ENCODE peak calls at places on chromosomes 16 and 17, in nine cellular contexts. X is NCI-H1417, H is ascending aorta, F is hypothalamus, A is amniotic stem cell, Y is NCI-H460, B is C1 segment of cervical spinal cord, N is mucosa of descending colon, S is GM12865. V is an unnamed sample.

GRCh38 chr16:17340804-17341203 is 130.0 kb downstream of the XYLT1 start:
- DNase-seq in H (no peak), B (no peak), X (no peak), F (no peak), S (peak; percentile 43), N (no peak), A (no peak), Y (no peak), V (no peak)

GRCh38 chr17:17200831-17201230 is 5.3 kb downstream of the PLD6 start:
- DNase-seq in S (no peak), F (no peak), H (no peak), A (no peak), Y (no peak), N (no peak), X (no peak), B (no peak), V (no peak)

GRCh38 chr17:47275245-47275984 is 21.8 kb downstream of the ITGB3 start:
- DNase-seq in N (peak; percentile 76), Y (no peak), H (peak; percentile 57), B (no peak), A (peak; percentile 24), X (no peak), S (no peak), F (no peak), V (no peak)

GRCh38 chr17:42928714-42929496 is 28.3 kb downstream of the G6PC1 start:
- DNase-seq in X (no peak), Y (peak; percentile 79), A (peak; percentile 60), F (no peak), N (no peak), B (no peak), S (peak; percentile 87), H (peak; percentile 15), V (peak; percentile 61)

GRCh38 chr16:27455700-27456099 is 53.7 kb downstream of the IL21R start:
- DNase-seq in F (no peak), A (no peak), Y (no peak), H (no peak), N (no peak), B (no peak), S (no peak), X (no peak), V (no peak)

GRCh38 chr17:79832211-79833109 is 6.8 kb downstream of the CBX4 start:
- DNase-seq in Y (peak; percentile 62), A (no peak), B (no peak), H (no peak), N (peak; percentile 66), S (no peak), X (no peak), F (no peak), V (no peak)

GRCh38 chr16:84672276-84673202 is 24.2 kb downstream of the KLHL36 start:
- DNase-seq in X (peak; percentile 36), Y (peak; percentile 56), S (peak; percentile 84), F (peak; percentile 52), H (no peak), B (peak; percentile 12), A (peak; percentile 32), N (peak; percentile 89), V (peak; percentile 49)

GRCh38 chr17:27038676-27039075 is 255.2 kb upstream of the WSB1 start:
- DNase-seq in F (no peak), N (no peak), S (no peak), A (no peak), Y (no peak), B (no peak), H (no peak), X (no peak), V (no peak)

GRCh38 chr17:5399767-5400166 is 19.7 kb downstream of the NUP88 start:
- DNase-seq in B (no peak), N (no peak), X (no peak), A (no peak), F (no peak), Y (no peak), H (no peak), S (no peak), V (no peak)

GRCh38 chr16:11546522-11547485 is 39.9 kb downstream of the LITAF start:
- DNase-seq in A (no peak), X (no peak), S (no peak), F (no peak), H (no peak), N (no peak), B (no peak), Y (no peak), V (no peak)

GRCh38 chr16:54936086-54936978 is 5.7 kb downstream of the IRX5 start:
- DNase-seq in X (no peak), N (peak; percentile 37), S (no peak), H (no peak), Y (no peak), F (no peak), B (peak; percentile 23), A (no peak), V (no peak)

GRCh38 chr16:67719778-67720144 is 645 bp upstream of the GFOD2 start:
- DNase-seq in S (peak; percentile 30), A (no peak), B (peak; percentile 54), Y (peak; percentile 25), H (no peak), N (peak; percentile 33), X (peak; percentile 17), F (peak; percentile 30), V (peak; percentile 77)

GRCh38 chr17:55769625-55770000 is 18.8 kb downstream of the PCTP start:
- DNase-seq in A (peak; percentile 63), H (no peak), Y (peak; percentile 45), S (no peak), X (no peak), B (no peak), N (no peak), F (no peak), V (no peak)

GRCh38 chr16:28003021-28003865 is 60.3 kb downstream of the GSG1L start:
- DNase-seq in X (no peak), B (no peak), F (no peak), Y (no peak), S (no peak), N (no peak), H (no peak), A (no peak), V (no peak)

GRCh38 chr16:86362155-86362849 is 148.0 kb upstream of the FOXF1 start:
- DNase-seq in Y (no peak), F (no peak), S (no peak), H (no peak), X (no peak), N (no peak), B (no peak), A (no peak), V (no peak)

GRCh38 chr16:9124444-9124843 is 33.0 kb downstream of the HAPSTR1 start:
- DNase-seq in H (no peak), A (no peak), S (no peak), B (no peak), Y (no peak), X (no peak), F (no peak), N (no peak), V (no peak)

GRCh38 chr17:36818134-36818825 is 119.0 kb upstream of the LHX1 start:
- DNase-seq in N (no peak), X (no peak), A (no peak), Y (no peak), S (no peak), B (no peak), H (no peak), F (no peak), V (no peak)

GRCh38 chr16:77850637-77851330 is 62.4 kb downstream of the VAT1L start:
- DNase-seq in Y (no peak), B (no peak), S (no peak), X (no peak), A (no peak), F (no peak), H (no peak), N (no peak), V (peak; percentile 63)

GRCh38 chr17:14359251-14359939 is 58.5 kb downstream of the HS3ST3B1 start:
- DNase-seq in H (no peak), A (no peak), B (no peak), F (no peak), N (no peak), X (no peak), S (peak; percentile 63), Y (no peak), V (no peak)

GRCh38 chr16:66263168-66263972 is 103.1 kb upstream of the CDH5 start:
- DNase-seq in N (no peak), Y (no peak), X (no peak), H (no peak), B (no peak), F (no peak), S (no peak), A (no peak), V (no peak)

GRCh38 chr16:84925092-84925772 is 86.1 kb downstream of the ZDHHC7 start:
- DNase-seq in X (peak; percentile 17), B (peak; percentile 20), S (peak; percentile 57), N (peak; percentile 80), Y (peak; percentile 41), A (no peak), H (no peak), F (peak; percentile 23), V (peak; percentile 22)

GRCh38 chr17:80930335-80931040 is 61.2 kb upstream of the CHMP6 start:
- DNase-seq in H (no peak), N (no peak), B (no peak), Y (no peak), A (no peak), S (no peak), F (no peak), X (no peak), V (no peak)

GRCh38 chr17:7755095-7755890 is 37.7 kb downstream of the DNAH2 start:
- DNase-seq in N (peak; percentile 74), H (no peak), A (no peak), Y (no peak), S (no peak), B (no peak), F (no peak), X (no peak), V (no peak)

GRCh38 chr17:34305606-34306005 is 13.6 kb upstream of the CCL8 start:
- DNase-seq in B (no peak), F (no peak), Y (no peak), A (no peak), N (no peak), X (no peak), H (no peak), S (no peak), V (no peak)

GRCh38 chr16:8773537-8773936 is 23.9 kb downstream of the TMEM186 start:
- DNase-seq in H (no peak), X (no peak), B (no peak), A (no peak), Y (no peak), F (no peak), S (no peak), N (no peak), V (no peak)

GRCh38 chr17:35537569-35538209 is at the start of gene SLFN12L:
- DNase-seq in B (no peak), H (no peak), F (no peak), X (no peak), A (no peak), N (no peak), S (peak; percentile 82), Y (no peak), V (no peak)

GRCh38 chr17:31318298-31319190 is 2.9 kb downstream of the EVI2A start:
- DNase-seq in Y (no peak), S (peak; percentile 84), F (peak; percentile 76), X (no peak), H (no peak), A (no peak), B (peak; percentile 60), N (no peak), V (peak; percentile 88)

GRCh38 chr16:4505356-4506153 is 29.4 kb downstream of the HMOX2 start:
- DNase-seq in A (no peak), N (no peak), Y (no peak), X (no peak), H (no peak), F (no peak), S (peak; percentile 84), B (no peak), V (no peak)

GRCh38 chr16:11734653-11735043 is 8.0 kb downstream of the TXNDC11 start:
- DNase-seq in B (no peak), S (no peak), H (no peak), A (no peak), X (no peak), F (no peak), N (no peak), Y (no peak), V (no peak)

GRCh38 chr17:19013806-19014627 is 9.5 kb upstream of the FAM83G start:
- DNase-seq in H (no peak), X (no peak), S (no peak), F (no peak), B (no peak), N (peak; percentile 23), A (no peak), Y (no peak), V (no peak)

GRCh38 chr16:8887952-8888560 is 5.9 kb downstream of the LITAFD start:
- DNase-seq in N (peak; percentile 41), Y (no peak), A (no peak), H (no peak), X (no peak), B (peak; percentile 6), F (peak; percentile 72), S (no peak), V (peak; percentile 96)